ENCODE peak calls at places on chromosome 9, in five cellular contexts. I, M, P, D and R are unnamed samples. For H3K4me1, the result is how much of the 10 kb centered on the place peaks cover.

GRCh38 chr9:134624827-134625181 is 16.8 kb upstream of the COL5A1 start:
- DNase-seq in I (peak), P (no peak), D (peak), M (no peak), R (no peak)

GRCh38 chr9:136597965-136598364 is 52.1 kb upstream of the NOTCH1 start:
- DNase-seq in M (no peak), I (no peak), P (no peak), D (no peak), R (no peak)

GRCh38 chr9:34995288-34996060 is 5.9 kb downstream of the DNAJB5 start:
- DNase-seq in P (no peak), M (no peak), D (peak), I (no peak), R (no peak)

GRCh38 chr9:86577420-86578333 is 223.5 kb upstream of the TUT7 start:
- DNase-seq in P (no peak), D (no peak), M (no peak), I (no peak), R (no peak)

GRCh38 chr9:87292449-87293191 is 205.0 kb upstream of the DAPK1 start:
- DNase-seq in I (no peak), M (no peak), D (no peak), P (no peak), R (no peak)

GRCh38 chr9:105154723-105155191 is 89.7 kb upstream of the SLC44A1 start:
- DNase-seq in P (no peak), D (no peak), M (no peak), I (no peak), R (peak)

GRCh38 chr9:2027761-2028160 is 12.6 kb downstream of the SMARCA2 start:
- DNase-seq in P (no peak), M (no peak), D (no peak), I (no peak), R (no peak)

GRCh38 chr9:113501129-113501686 is 37.7 kb downstream of the RGS3 start:
- DNase-seq in M (no peak), D (peak), I (no peak), P (no peak), R (peak)

GRCh38 chr9:37187269-37187668 is 66.9 kb downstream of the ZCCHC7 start:
- DNase-seq in P (no peak), I (no peak), M (no peak), D (no peak), R (no peak)

GRCh38 chr9:37943329-37944265 is 39.7 kb upstream of the SLC25A51 start:
- DNase-seq in M (no peak), D (peak), I (no peak), P (no peak), R (peak)

GRCh38 chr9:71716138-71716909 is 52.0 kb downstream of the CEMIP2 start:
- DNase-seq in P (no peak), I (no peak), M (no peak), D (no peak), R (no peak)

GRCh38 chr9:125180876-125181275 is 8.7 kb downstream of the PPP6C start:
- DNase-seq in I (no peak), D (no peak), M (no peak), P (no peak), R (no peak)

GRCh38 chr9:131776473-131776872 is 36.6 kb upstream of the RAPGEF1 start:
- DNase-seq in I (no peak), D (no peak), M (peak), P (peak), R (peak)

GRCh38 chr9:84778537-84778936 is 109.0 kb downstream of the NTRK2 start:
- DNase-seq in M (no peak), P (no peak), I (no peak), D (no peak), R (no peak)

GRCh38 chr9:37903581-37903830 is 421 bp downstream of the SLC25A51 start:
- DNase-seq in D (peak), I (no peak), P (peak), M (no peak), R (peak)

GRCh38 chr9:89837911-89838310 is 233.1 kb downstream of the GADD45G start:
- DNase-seq in M (no peak), D (no peak), P (no peak), I (no peak), R (no peak)

GRCh38 chr9:36268007-36268427 is 9.8 kb upstream of the GNE start:
- DNase-seq in P (no peak), D (peak), I (no peak), M (no peak), R (no peak)

GRCh38 chr9:124355032-124355940 is 60.0 kb downstream of the PSMB7 start:
- DNase-seq in M (no peak), I (no peak), P (no peak), D (no peak), R (no peak)

GRCh38 chr9:72984150-72984947 is 31.5 kb upstream of the ALDH1A1 start:
- DNase-seq in D (no peak), P (no peak), I (no peak), M (no peak), R (no peak)

GRCh38 chr9:85610074-85610855 is 131.5 kb downstream of the AGTPBP1 start:
- DNase-seq in P (peak), I (no peak), D (no peak), M (peak), R (no peak)

GRCh38 chr9:17137576-17137975 is 2.7 kb downstream of the CNTLN start:
- DNase-seq in I (no peak), M (no peak), D (no peak), P (no peak), R (no peak)

GRCh38 chr9:34653610-34654072 is 1.7 kb downstream of the IL11RA start:
- DNase-seq in P (no peak), I (no peak), D (no peak), M (peak), R (no peak)

GRCh38 chr9:14326264-14326826 is 12.4 kb upstream of the NFIB start:
- DNase-seq in P (no peak), M (no peak), D (no peak), I (no peak), R (no peak)

GRCh38 chr9:14433841-14434511 is 120.0 kb upstream of the NFIB start:
- DNase-seq in P (no peak), D (no peak), I (no peak), M (no peak), R (peak)

GRCh38 chr9:108838017-108838416 is 17.8 kb downstream of the ACTL7B start:
- DNase-seq in M (no peak), P (no peak), D (no peak), I (no peak), R (no peak)

GRCh38 chr9:3879315-3879714 is 353.5 kb upstream of the RFX3 start:
- DNase-seq in D (no peak), M (no peak), P (no peak), I (no peak), R (no peak)

GRCh38 chr9:114606068-114606467 is 5.0 kb upstream of the TMEM268 start:
- DNase-seq in M (no peak), D (no peak), P (no peak), I (no peak), R (no peak)

GRCh38 chr9:88676644-88677043 is 141.7 kb downstream of the NXNL2 start:
- DNase-seq in D (no peak), I (no peak), P (no peak), M (no peak), R (no peak)

GRCh38 chr9:121550569-121551512 is 51.2 kb upstream of the GGTA1 start:
- DNase-seq in I (peak), D (peak), M (peak), P (peak), R (peak)

GRCh38 chr9:122366074-122366672 is 4.7 kb upstream of the PTGS1 start:
- DNase-seq in D (no peak), M (no peak), P (no peak), I (peak), R (no peak)

GRCh38 chr9:27129221-27129620 is 20.2 kb downstream of the TEK start:
- DNase-seq in D (no peak), P (no peak), M (no peak), I (no peak), R (no peak)

GRCh38 chr9:126697350-126697749 is 83.6 kb downstream of the LMX1B start:
- DNase-seq in D (no peak), I (peak), M (no peak), P (no peak), R (no peak)

GRCh38 chr9:84781431-84781830 is 111.9 kb downstream of the NTRK2 start:
- DNase-seq in P (no peak), M (no peak), D (no peak), I (no peak), R (no peak)

GRCh38 chr9:4435197-4435596 is 55.1 kb upstream of the SLC1A1 start:
- DNase-seq in D (no peak), P (no peak), M (no peak), I (no peak), R (no peak)

GRCh38 chr9:125521462-125522327 is 185.3 kb downstream of the MAPKAP1 start:
- DNase-seq in D (no peak), M (no peak), P (no peak), I (no peak), R (no peak)

GRCh38 chr9:117643288-117643654 is 60.9 kb upstream of the TLR4 start:
- DNase-seq in I (no peak), M (no peak), P (no peak), D (no peak), R (no peak)

GRCh38 chr9:105290401-105290800 is 46.0 kb downstream of the SLC44A1 start:
- DNase-seq in P (no peak), M (no peak), D (no peak), I (no peak), R (no peak)

GRCh38 chr9:120389300-120389699 is 190.7 kb downstream of the CDK5RAP2 start:
- DNase-seq in I (no peak), P (no peak), D (no peak), M (no peak), R (no peak)

GRCh38 chr9:120386390-120387131 is 193.4 kb downstream of the CDK5RAP2 start:
- DNase-seq in P (peak), D (peak), I (no peak), M (no peak), R (no peak)

GRCh38 chr9:120388000-120388855 is 191.7 kb downstream of the CDK5RAP2 start:
- DNase-seq in M (no peak), P (no peak), D (no peak), I (no peak), R (peak)

GRCh38 chr9:120385606-120386389 is 194.2 kb downstream of the CDK5RAP2 start:
- DNase-seq in D (no peak), P (no peak), M (no peak), I (no peak), R (no peak)

DNA sequence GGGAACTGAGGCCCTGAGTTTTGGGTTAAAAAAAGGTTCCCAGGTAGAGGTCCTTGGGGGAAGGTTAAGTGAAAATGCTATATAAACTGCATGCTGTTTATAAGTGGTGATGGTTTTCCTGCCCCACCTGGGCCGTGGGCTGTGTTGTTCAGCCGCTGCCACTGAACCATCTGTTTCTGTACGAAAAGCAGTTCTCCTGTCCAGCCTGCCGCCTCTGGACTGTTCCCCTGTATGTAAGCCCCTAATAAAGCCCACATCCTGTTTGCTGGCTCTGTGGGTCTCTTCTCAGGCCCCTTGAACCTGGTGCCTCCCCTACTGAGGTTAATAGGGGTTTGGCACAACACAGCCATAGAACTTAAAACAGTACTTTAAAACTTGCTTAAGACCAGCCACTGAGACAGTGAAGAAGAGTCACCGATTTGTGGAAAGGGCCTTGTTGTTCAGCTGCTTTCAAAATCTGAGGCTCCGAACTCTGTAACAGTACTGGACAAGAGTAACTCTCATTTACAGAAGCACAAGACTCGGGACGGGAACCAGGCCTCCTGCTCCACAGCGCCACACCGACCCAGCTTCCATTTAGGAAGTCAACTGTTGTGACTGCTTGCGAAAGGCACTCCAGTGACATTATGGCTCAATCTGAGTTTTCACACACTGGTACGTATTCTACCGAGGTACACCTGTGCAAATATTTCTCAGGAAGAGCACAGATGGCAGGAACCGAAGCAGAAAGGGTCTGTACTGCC is 192.5 kb downstream of the CDK5RAP2 start:
- DNase-seq in I (no peak), D (no peak), P (no peak), M (no peak), R (no peak)
- TF ChIP-seq CTCF in I (no peak), D (no peak), P (no peak), M (no peak), R (no peak)

DNA sequence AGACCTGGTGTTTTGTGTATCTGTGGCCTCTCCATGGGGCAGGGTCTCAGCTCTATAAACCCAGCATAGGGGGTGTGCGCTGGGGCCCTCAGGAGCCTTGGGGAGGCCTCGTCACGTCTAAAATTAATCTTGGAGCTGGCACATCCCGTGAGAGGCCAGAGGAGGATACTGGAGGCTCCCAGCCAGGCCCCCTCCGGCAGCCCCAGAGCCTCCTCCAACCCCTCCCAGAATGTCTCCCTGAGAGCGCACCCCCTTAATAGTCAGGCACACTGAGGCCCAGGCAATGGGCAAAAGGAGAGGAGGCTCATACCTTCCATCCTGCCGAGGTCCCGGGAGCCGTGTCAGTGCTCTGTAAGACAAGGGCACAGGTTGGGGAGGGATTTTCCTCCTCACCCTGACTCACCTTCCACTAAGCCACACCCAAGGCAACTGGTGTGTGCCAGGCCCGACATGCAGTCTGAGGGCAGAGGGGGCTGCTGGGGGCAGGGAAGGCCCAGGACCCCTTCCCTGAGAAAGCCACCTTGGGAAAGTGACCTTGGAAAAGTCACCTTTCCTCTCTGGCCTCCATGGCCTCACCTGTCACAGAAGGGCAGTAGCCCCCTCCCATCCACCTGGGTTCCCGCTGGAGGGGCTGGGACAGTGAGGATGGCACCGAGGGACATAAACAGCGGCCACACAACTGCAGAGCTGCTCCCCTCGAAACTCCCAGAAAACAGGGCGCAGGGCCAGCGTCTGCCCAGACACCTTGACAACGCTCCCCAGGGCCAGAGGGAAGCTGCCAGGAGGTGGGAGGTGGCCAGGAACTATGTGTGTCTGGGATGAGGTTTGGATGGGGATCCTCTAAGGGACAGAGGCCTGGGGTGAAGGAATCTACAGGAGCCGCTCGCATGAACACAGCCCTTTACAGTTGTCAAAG is 2.9 kb downstream of the AK1 start:
- DNase-seq in I (no peak), P (no peak), D (no peak), M (no peak), R (no peak)
- H3K4me1 ChIP-seq in I (under half), P (under half), D (under half), M (half or more), R (under half)

DNA sequence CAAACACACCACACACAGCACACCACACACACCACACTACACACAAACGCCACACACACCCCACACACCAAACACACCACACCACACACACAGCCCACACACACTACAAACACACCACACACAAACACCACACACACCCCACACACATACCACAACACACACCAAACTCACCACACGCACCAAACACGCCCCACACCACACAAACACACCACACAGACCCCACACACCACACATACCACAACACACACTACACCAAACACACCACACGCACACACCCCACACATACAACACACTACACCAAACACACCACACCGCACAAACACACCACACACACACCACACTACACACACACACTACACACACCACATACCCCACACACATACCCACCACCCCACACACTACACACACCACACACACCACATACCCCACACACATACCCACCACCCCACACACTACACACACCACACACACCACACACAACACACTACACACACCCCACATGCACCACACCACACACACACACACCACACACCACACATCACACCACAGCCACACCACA is 151.2 kb downstream of the ERCC6L2 start:
- DNase-seq in D (no peak), I (no peak), P (no peak), M (no peak), R (no peak)
- H3K4me3 ChIP-seq in D (no peak), I (peak), P (no peak), M (no peak), R (peak)

GRCh38 chr9:91841591-91841990 is 108.4 kb downstream of the ROR2 start:
- DNase-seq in I (no peak), D (no peak), P (no peak), M (no peak), R (no peak)
- TF ChIP-seq CTCF in I (no peak), D (no peak), P (no peak), M (no peak), R (no peak)

GRCh38 chr9:111919875-111920274 is 23.3 kb downstream of the UGCG start:
- DNase-seq in M (no peak), I (no peak), D (no peak), P (no peak), R (no peak)
- H3K4me1 ChIP-seq in M (under half), I (under half), D (under half), P (under half), R (under half)

DNA sequence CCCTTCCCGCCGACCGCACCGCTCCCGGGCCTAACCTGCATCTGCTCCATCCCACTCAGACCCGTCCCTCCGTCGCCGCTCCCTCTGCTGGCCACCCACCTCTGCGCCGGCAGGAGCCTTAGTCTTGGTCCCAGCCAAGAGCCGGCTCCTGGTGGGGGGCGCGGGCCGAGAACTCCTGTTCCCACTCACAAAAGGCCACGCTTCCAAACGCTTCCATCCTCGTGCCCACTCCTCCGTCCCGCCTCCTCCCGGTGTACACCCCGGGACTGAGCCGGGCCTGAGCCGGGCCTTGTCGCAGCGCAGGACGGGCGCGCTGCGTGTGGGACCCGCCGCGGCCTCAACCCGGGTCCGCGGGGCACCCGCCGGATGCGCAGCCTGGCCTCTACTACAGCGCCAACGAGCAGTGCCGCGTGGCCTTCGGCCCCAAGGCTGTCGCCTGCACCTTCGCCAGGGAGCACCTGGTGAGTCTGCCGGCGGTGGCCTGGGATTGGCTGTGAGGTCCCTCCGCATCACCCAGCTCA is 7.5 kb downstream of the ADAMTS13 start:
- DNase-seq in M (peak), I (peak), P (peak), D (peak), R (peak)
- H3K4me3 ChIP-seq in M (no peak), I (no peak), P (no peak), D (no peak), R (no peak)

DNA sequence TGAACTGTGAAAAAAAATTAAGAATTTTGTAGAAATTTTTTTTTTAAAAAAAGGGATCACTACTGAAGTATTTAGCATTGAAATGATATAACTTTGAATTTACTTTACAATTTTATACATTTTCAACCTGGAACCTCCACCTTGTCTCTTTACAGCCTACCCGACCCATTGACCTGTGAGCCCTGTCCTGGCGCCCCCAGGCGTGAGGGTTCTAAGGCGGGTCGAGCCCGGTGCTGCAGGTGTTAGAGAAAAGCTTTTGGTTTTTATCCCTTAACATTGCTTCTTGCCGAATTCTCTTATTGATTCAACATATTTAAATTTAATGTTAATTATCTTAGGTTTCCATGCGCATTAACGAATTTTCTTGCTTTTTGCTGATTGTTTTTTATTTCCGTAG is 561 bp upstream of the ZNF782 start:
- DNase-seq in M (no peak), P (no peak), D (no peak), I (no peak), R (no peak)
- TF ChIP-seq CTCF in M (no peak), P (no peak), D (no peak), I (no peak), R (no peak)